ENCODE peak calls at places on chromosomes 13 and 19, in four cellular contexts. P, H, B and S are unnamed samples.

GRCh38 chr19:33905937-33906577 is 109.4 kb downstream of the KCTD15 start:
- DNase-seq in P (peak; percentile 80), H (no peak), B (no peak), S (no peak)

GRCh38 chr13:44576396-44577235 is 486 bp upstream of the TSC22D1 start:
- DNase-seq in P (no peak), H (peak; percentile 24), B (peak; percentile 26), S (peak; percentile 42)

GRCh38 chr13:98466634-98467236 is 110.2 kb downstream of the STK24 start:
- DNase-seq in P (peak; percentile 47), H (no peak), B (no peak), S (peak; percentile 44)

GRCh38 chr19:14474827-14475226 is 327 bp downstream of the PTGER1 start:
- DNase-seq in P (no peak), H (no peak), B (no peak), S (no peak)

GRCh38 chr13:71712988-71713653 is 153.9 kb downstream of the DACH1 start:
- DNase-seq in P (no peak), H (no peak), B (no peak), S (no peak)

GRCh38 chr19:52532480-52532879 is 5.0 kb downstream of the ZNF808 start:
- DNase-seq in P (no peak), H (no peak), B (no peak), S (no peak)

GRCh38 chr13:77719128-77719527 is 21.6 kb downstream of the SLAIN1 start:
- DNase-seq in P (no peak), H (no peak), B (no peak), S (no peak)

GRCh38 chr19:35251456-35251855 is 2.7 kb downstream of the LSR start:
- DNase-seq in P (no peak), H (no peak), B (no peak), S (no peak)

GRCh38 chr13:60583911-60584753 is 187.1 kb downstream of the TDRD3 start:
- DNase-seq in P (no peak), H (peak; percentile 5), B (no peak), S (no peak)

GRCh38 chr13:44713793-44714469 is 137.8 kb upstream of the TSC22D1 start:
- DNase-seq in P (no peak), H (peak; percentile 14), B (no peak), S (no peak)

GRCh38 chr19:7738023-7738422 is 6.1 kb upstream of the CLEC4G start:
- DNase-seq in P (no peak), H (no peak), B (no peak), S (no peak)

GRCh38 chr13:109900723-109901122 is 114.3 kb upstream of the IRS2 start:
- DNase-seq in P (no peak), H (no peak), B (no peak), S (no peak)

GRCh38 chr13:62875118-62875640 is 1459.5 kb upstream of the PCDH20 start:
- DNase-seq in P (no peak), H (no peak), B (no peak), S (no peak)

GRCh38 chr19:49954933-49955332 is 6.0 kb downstream of the SIGLEC11 start:
- DNase-seq in P (no peak), H (no peak), B (no peak), S (no peak)

GRCh38 chr13:106533101-106533939 is 2.1 kb downstream of the EFNB2 start:
- DNase-seq in P (peak; percentile 86), H (no peak), B (peak; percentile 75), S (no peak)

GRCh38 chr19:41299755-41300089 is 10.2 kb upstream of the CCDC97 start:
- DNase-seq in P (peak; percentile 64), H (no peak), B (no peak), S (no peak)

GRCh38 chr19:45470147-45471081 is 2.6 kb downstream of the FOSB start:
- DNase-seq in P (no peak), H (no peak), B (no peak), S (peak; percentile 12)

GRCh38 chr19:19406878-19407639 is 1.6 kb downstream of the GATAD2A start:
- DNase-seq in P (no peak), H (no peak), B (peak; percentile 11), S (peak; percentile 37)

GRCh38 chr19:19404879-19405860 is at the start of gene GATAD2A:
- DNase-seq in P (peak; percentile 96), H (peak; percentile 75), B (peak; percentile 95), S (peak; percentile 89)

GRCh38 chr19:19403373-19403901 is 2.0 kb upstream of the GATAD2A start:
- DNase-seq in P (no peak), H (no peak), B (no peak), S (no peak)

GRCh38 chr19:19407640-19407933 is 2.1 kb downstream of the GATAD2A start:
- DNase-seq in P (no peak), H (no peak), B (no peak), S (no peak)

GRCh38 chr19:19405919-19406877 is 723 bp downstream of the GATAD2A start:
- DNase-seq in P (peak; percentile 61), H (no peak), B (peak; percentile 35), S (peak; percentile 79)
- H3K27ac ChIP-seq in P (peak overlapping the region; percentile 87), H (peak overlapping the region; percentile 70), B (no peak overlapping the region), S (peak overlapping the region; percentile 66)

DNA sequence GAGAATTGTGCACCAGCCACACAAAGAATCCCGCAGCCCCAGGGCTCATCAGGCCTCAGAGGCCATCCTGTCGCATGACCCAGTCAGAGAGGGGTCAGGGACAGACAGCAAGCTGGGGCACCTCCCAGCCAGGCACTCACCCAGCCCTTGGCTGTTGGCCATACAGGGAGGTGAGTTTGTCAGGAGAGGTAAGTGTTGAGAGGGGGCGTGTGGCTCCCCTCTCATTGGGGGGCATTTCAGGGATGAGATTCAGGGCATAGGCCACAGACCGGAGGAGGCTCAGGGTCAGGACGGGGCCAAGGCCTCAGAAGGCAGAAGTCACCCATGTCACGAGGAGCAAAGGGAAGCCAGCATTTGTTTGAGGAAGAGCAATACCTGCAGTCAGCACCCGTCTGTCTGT is 37.1 kb downstream of the MYO9B start:
- DNase-seq in P (no peak), H (no peak), B (no peak), S (no peak)
- H3K27ac ChIP-seq in P (no peak overlapping the region), H (peak overlapping the region; percentile 61), B (peak overlapping the region; percentile 42), S (no peak overlapping the region)

GRCh38 chr19:11322269-11323024 is 17.0 kb downstream of the RAB3D start:
- DNase-seq in P (no peak), H (no peak), B (no peak), S (peak; percentile 45)
- H3K27ac ChIP-seq in P (peak overlapping the region; percentile 74), H (no peak overlapping the region), B (no peak overlapping the region), S (peak overlapping the region; percentile 99)

DNA sequence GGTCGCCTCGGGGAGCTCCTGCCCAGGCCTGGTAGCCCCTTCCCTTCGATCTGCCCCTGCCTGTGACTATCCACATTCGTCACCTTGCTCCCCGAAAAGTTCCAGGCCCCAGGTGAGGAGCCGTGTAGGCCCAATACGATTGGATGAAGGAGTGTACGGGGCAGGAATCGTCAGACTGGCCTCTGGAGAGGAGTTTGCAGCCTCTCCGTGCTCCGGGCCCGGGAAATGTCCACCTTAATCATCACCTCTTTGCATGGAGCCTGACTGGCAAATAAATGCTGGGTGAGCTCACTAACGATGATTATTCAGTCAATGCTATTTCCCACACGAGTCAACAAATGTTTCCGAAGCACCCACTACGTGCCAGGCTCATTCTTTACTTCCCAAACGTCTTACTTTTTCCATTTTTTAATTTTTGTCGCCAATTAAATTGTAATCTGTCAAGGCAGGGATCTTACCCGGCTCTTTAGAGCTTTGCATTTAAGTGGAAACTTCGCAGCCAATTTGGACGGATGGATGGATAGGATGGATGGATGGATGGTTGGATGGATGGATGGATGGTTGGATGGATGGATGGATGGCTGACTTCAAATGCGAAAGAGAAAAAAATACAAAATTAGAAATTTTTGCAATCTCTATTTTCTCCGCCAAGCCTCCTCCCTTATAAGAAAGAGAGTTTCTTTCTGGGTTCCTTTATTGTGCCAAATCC is 45.8 kb downstream of the TGDS start:
- DNase-seq in P (no peak), H (no peak), B (no peak), S (no peak)
- H3K27ac ChIP-seq in P (peak overlapping the region; percentile 94), H (peak overlapping the region; percentile 94), B (peak overlapping the region; percentile 91), S (no peak overlapping the region)